ENCODE peak calls at places on chromosomes 16 and 17, in eight cellular contexts. V is AG09309; U is left ventricle myocardium inferior; J is Peyer's patch; P is SJSA1; R is epithelial cell of proximal tubule; A is CD4-positive, alpha-beta memory T cell; K is AG04450. F is an unnamed sample.

GRCh38 chr17:67246398-67246647 is 1.3 kb upstream of the HELZ start:
- DNase-seq in R (no peak), A (no peak), U (no peak), P (no peak), J (no peak), V (no peak), K (no peak), F (no peak)

GRCh38 chr16:66471696-66472393 is 44.8 kb downstream of the BEAN1 start:
- DNase-seq in A (no peak), R (no peak), J (peak), V (no peak), K (no peak), P (no peak), U (no peak), F (no peak)

GRCh38 chr16:70254095-70254964 is 2.6 kb upstream of the EXOSC6 start:
- DNase-seq in A (no peak), U (no peak), J (no peak), R (no peak), P (no peak), V (no peak), K (no peak), F (no peak)

GRCh38 chr17:43588664-43589435 is 42.7 kb upstream of the ETV4 start:
- DNase-seq in U (no peak), V (no peak), A (no peak), P (no peak), R (no peak), K (no peak), J (no peak), F (no peak)

GRCh38 chr16:15961060-15961511 is 11.7 kb downstream of the ABCC1 start:
- DNase-seq in J (peak), K (no peak), R (no peak), P (peak), A (peak), V (no peak), U (no peak), F (no peak)

GRCh38 chr16:81410643-81411235 is 33.9 kb upstream of the CMIP start:
- DNase-seq in J (no peak), K (no peak), U (no peak), A (no peak), V (no peak), R (no peak), P (no peak), F (no peak)

GRCh38 chr17:45296003-45296832 is 20.6 kb downstream of the MAP3K14 start:
- DNase-seq in V (no peak), J (no peak), P (no peak), R (no peak), U (peak), K (no peak), A (no peak), F (no peak)

GRCh38 chr16:66030036-66030435 is 336.5 kb upstream of the CDH5 start:
- DNase-seq in J (peak), U (no peak), A (no peak), P (peak), V (no peak), R (no peak), K (peak), F (peak)

GRCh38 chr17:21452377-21453143 is 76.4 kb downstream of the KCNJ12 start:
- DNase-seq in U (peak), V (peak), A (no peak), K (peak), R (peak), J (peak), P (no peak), F (peak)

GRCh38 chr17:48058393-48059124 is 10.4 kb downstream of the NFE2L1 start:
- DNase-seq in J (no peak), A (no peak), U (no peak), R (no peak), P (no peak), V (no peak), K (no peak), F (no peak)

GRCh38 chr16:14628806-14629611 is 1.1 kb downstream of the PARN start:
- DNase-seq in V (no peak), R (no peak), K (no peak), J (no peak), P (no peak), A (no peak), U (no peak), F (no peak)

GRCh38 chr16:72561-73537 is at the start of gene RHBDF1:
- DNase-seq in J (peak), A (peak), R (no peak), K (no peak), V (no peak), U (peak), P (peak), F (no peak)

GRCh38 chr16:17038415-17038814 is 432.3 kb downstream of the XYLT1 start:
- DNase-seq in A (no peak), P (no peak), V (no peak), J (no peak), U (no peak), R (no peak), K (no peak), F (no peak)

GRCh38 chr17:51487947-51488346 is 227.6 kb downstream of the UTP18 start:
- DNase-seq in J (no peak), A (no peak), V (no peak), P (no peak), U (no peak), R (no peak), K (no peak), F (no peak)

GRCh38 chr17:13541032-13541480 is 60.7 kb downstream of the HS3ST3A1 start:
- DNase-seq in V (peak), K (peak), R (no peak), U (no peak), A (no peak), P (peak), J (no peak), F (peak)

GRCh38 chr17:79730769-79731483 is at the start of gene ENPP7:
- DNase-seq in A (no peak), J (peak), U (no peak), K (no peak), P (no peak), R (no peak), V (no peak), F (no peak)

GRCh38 chr16:57268804-57269800 is 15.4 kb downstream of the PLLP start:
- DNase-seq in U (peak), K (no peak), P (no peak), R (no peak), V (no peak), A (no peak), J (peak), F (no peak)

GRCh38 chr16:84329849-84330684 is 35.4 kb downstream of the WFDC1 start:
- DNase-seq in A (no peak), P (no peak), R (no peak), U (no peak), K (no peak), J (no peak), V (no peak), F (no peak)

GRCh38 chr17:74960739-74961342 is 11.7 kb downstream of the HID1 start:
- DNase-seq in R (no peak), J (peak), P (peak), V (no peak), K (peak), U (no peak), A (peak), F (no peak)

GRCh38 chr17:6699997-6700947 is 12.9 kb downstream of the SLC13A5 start:
- DNase-seq in P (no peak), U (no peak), J (no peak), R (no peak), A (no peak), K (no peak), V (no peak), F (no peak)

GRCh38 chr16:5867250-5867649 is 769.7 kb upstream of the EEF2KMT start:
- DNase-seq in K (no peak), A (no peak), V (no peak), P (no peak), U (no peak), R (no peak), J (no peak), F (no peak)

GRCh38 chr17:28643979-28644781 is 778 bp downstream of the BLTP2 start:
- DNase-seq in J (peak), R (no peak), V (no peak), U (no peak), A (peak), K (no peak), P (peak), F (no peak)

GRCh38 chr17:76219670-76220383 is 20.5 kb downstream of the RNF157 start:
- DNase-seq in K (no peak), J (no peak), R (no peak), A (no peak), P (no peak), U (no peak), V (no peak), F (no peak)

GRCh38 chr17:33596904-33597303 is 303.8 kb upstream of the ASIC2 start:
- DNase-seq in U (no peak), A (no peak), J (no peak), K (no peak), R (no peak), V (no peak), P (no peak), F (no peak)

GRCh38 chr17:75178453-75178852 is 4.3 kb downstream of the SUMO2 start:
- DNase-seq in K (no peak), A (no peak), V (no peak), P (no peak), U (peak), R (no peak), J (no peak), F (no peak)

GRCh38 chr17:61398721-61399130 is 917 bp upstream of the TBX2 start:
- DNase-seq in V (no peak), A (no peak), R (no peak), U (no peak), K (no peak), P (no peak), J (no peak), F (no peak)

GRCh38 chr17:418421-418751 is 65.8 kb upstream of the RPH3AL start:
- DNase-seq in R (no peak), V (no peak), K (no peak), A (peak), U (no peak), J (peak), P (no peak), F (no peak)
- H3K4me3 ChIP-seq in R (no peak), V (no peak), K (no peak), A (no peak), U (no peak), J (no peak), P (no peak), F (no peak)

GRCh38 chr17:72110953-72111339 is 9.9 kb upstream of the SOX9 start:
- DNase-seq in V (no peak), R (no peak), A (no peak), K (no peak), J (no peak), P (no peak), U (no peak), F (no peak)
- H3K4me3 ChIP-seq in V (no peak), R (no peak), A (no peak), K (no peak), J (no peak), P (no peak), U (peak), F (no peak)

GRCh38 chr17:80950466-80951120 is 41.0 kb upstream of the CHMP6 start:
- DNase-seq in A (no peak), P (no peak), V (no peak), U (no peak), R (no peak), K (no peak), J (no peak), F (no peak)
- H3K4me3 ChIP-seq in A (no peak), P (no peak), V (no peak), U (no peak), R (no peak), K (no peak), J (no peak), F (no peak)

GRCh38 chr17:39739020-39739884 is 1.5 kb downstream of the GRB7 start:
- DNase-seq in J (peak), U (no peak), R (peak), P (no peak), V (no peak), K (no peak), A (no peak), F (no peak)
- H3K4me3 ChIP-seq in J (peak), U (peak), R (peak), P (no peak), V (peak), K (no peak), A (no peak), F (no peak)

GRCh38 chr17:81110488-81111040 is 54.7 kb upstream of the PVALEF start:
- DNase-seq in V (no peak), P (no peak), A (no peak), R (no peak), U (no peak), J (no peak), K (no peak), F (no peak)

GRCh38 chr17:81111066-81111465 is 54.2 kb upstream of the PVALEF start:
- DNase-seq in V (no peak), J (no peak), A (no peak), P (no peak), U (no peak), K (no peak), R (no peak), F (no peak)

GRCh38 chr17:81106716-81107115 is 58.6 kb upstream of the PVALEF start:
- DNase-seq in V (no peak), J (no peak), U (no peak), P (no peak), A (no peak), R (no peak), K (no peak), F (no peak)

GRCh38 chr17:81109957-81110356 is 55.4 kb upstream of the PVALEF start:
- DNase-seq in P (no peak), A (no peak), J (no peak), V (no peak), K (no peak), R (no peak), U (no peak), F (no peak)

GRCh38 chr17:81108220-81108619 is 57.1 kb upstream of the PVALEF start:
- DNase-seq in A (no peak), U (no peak), K (no peak), P (no peak), R (no peak), V (no peak), J (no peak), F (no peak)
- H3K4me3 ChIP-seq in A (no peak), U (no peak), K (no peak), P (no peak), R (no peak), V (no peak), J (no peak), F (no peak)

GRCh38 chr16:2511128-2511785 is 2.5 kb upstream of the ATP6V0C start:
- DNase-seq in K (peak), A (peak), V (no peak), J (peak), P (no peak), U (peak), R (no peak), F (no peak)

GRCh38 chr16:2513405-2514332 is at the start of gene ATP6V0C:
- DNase-seq in V (no peak), P (peak), J (peak), R (no peak), K (peak), U (peak), A (peak), F (peak)

GRCh38 chr16:2514333-2515179 is 804 bp downstream of the ATP6V0C start:
- DNase-seq in V (no peak), J (peak), P (no peak), R (no peak), A (peak), K (no peak), U (no peak), F (no peak)

GRCh38 chr16:2512920-2513404 is 790 bp upstream of the ATP6V0C start:
- DNase-seq in P (no peak), V (no peak), K (no peak), R (no peak), A (peak), J (peak), U (no peak), F (no peak)

GRCh38 chr16:2511996-2512919 is 1.5 kb upstream of the ATP6V0C start:
- DNase-seq in R (no peak), V (no peak), J (no peak), K (no peak), U (no peak), P (no peak), A (peak), F (no peak)
- H3K4me3 ChIP-seq in R (no peak), V (no peak), J (no peak), K (no peak), U (no peak), P (no peak), A (no peak), F (no peak)

GRCh38 chr16:1940273-1941161 is 2.5 kb downstream of the MSRB1 start:
- DNase-seq in R (no peak), P (no peak), K (no peak), U (no peak), J (peak), V (no peak), A (no peak), F (no peak)
- H3K4me3 ChIP-seq in R (peak), P (no peak), K (no peak), U (no peak), J (no peak), V (no peak), A (no peak), F (no peak)